ENCODE peak calls at places on chromosomes 16 and 17, in eight cellular contexts. P is DND-41; J is mesendoderm; O is left ventricle myocardium inferior; H is fibroblast of the aortic adventitia; D is psoas muscle; R is mammary epithelial cell; S is CD8-positive, alpha-beta memory T cell. X is an unnamed sample.

GRCh38 chr17:79540306-79540705 is 70.5 kb downstream of the RBFOX3 start:
- DNase-seq in P (no peak), J (no peak), O (no peak), H (no peak), D (peak), R (no peak), S (no peak), X (no peak)

GRCh38 chr16:54945063-54945462 is 14.4 kb downstream of the IRX5 start:
- DNase-seq in P (no peak), J (no peak), O (no peak), H (no peak), D (no peak), R (no peak), S (no peak), X (no peak)

GRCh38 chr16:21023509-21024202 is 123.1 kb downstream of the LYRM1 start:
- DNase-seq in P (no peak), J (peak), O (peak), H (peak), D (no peak), R (no peak), S (no peak), X (no peak)

GRCh38 chr17:28173071-28173561 is 130.6 kb downstream of the NLK start:
- DNase-seq in P (no peak), J (peak), O (no peak), H (peak), D (no peak), R (no peak), S (no peak), X (peak)

GRCh38 chr16:3149630-3150345 is 15.0 kb downstream of the ZNF213 start:
- DNase-seq in P (no peak), J (peak), O (peak), H (peak), D (peak), R (no peak), S (no peak), X (no peak)

GRCh38 chr17:410674-411401 is 58.2 kb upstream of the RPH3AL start:
- DNase-seq in P (peak), J (peak), O (no peak), H (peak), D (no peak), R (no peak), S (peak), X (peak)

GRCh38 chr17:58414596-58414997 is 2.7 kb downstream of the RNF43 start:
- DNase-seq in P (no peak), J (no peak), O (no peak), H (no peak), D (no peak), R (peak), S (no peak), X (no peak)

GRCh38 chr17:19897901-19898300 is 30.2 kb upstream of the ULK2 start:
- DNase-seq in P (no peak), J (peak), O (no peak), H (peak), D (no peak), R (peak), S (no peak), X (no peak)

GRCh38 chr17:60328679-60329078 is 63.3 kb downstream of the USP32 start:
- DNase-seq in P (no peak), J (no peak), O (no peak), H (no peak), D (no peak), R (no peak), S (no peak), X (no peak)

GRCh38 chr16:13959626-13960025 is 39.7 kb downstream of the ERCC4 start:
- DNase-seq in P (no peak), J (no peak), O (no peak), H (no peak), D (no peak), R (no peak), S (no peak), X (no peak)

GRCh38 chr17:45222273-45222993 is 748 bp downstream of the FMNL1 start:
- DNase-seq in P (peak), J (peak), O (no peak), H (no peak), D (no peak), R (no peak), S (no peak), X (peak)

GRCh38 chr17:7043544-7044268 is at the start of gene SLC16A11:
- DNase-seq in P (no peak), J (no peak), O (peak), H (peak), D (peak), R (no peak), S (no peak), X (no peak)

GRCh38 chr17:61410100-61410551 is 10.5 kb downstream of the TBX2 start:
- DNase-seq in P (no peak), J (no peak), O (no peak), H (no peak), D (peak), R (no peak), S (no peak), X (no peak)

GRCh38 chr17:57707892-57708291 is 37.2 kb downstream of the CCDC182 start:
- DNase-seq in P (no peak), J (peak), O (no peak), H (no peak), D (peak), R (no peak), S (no peak), X (no peak)

GRCh38 chr17:79338142-79338541 is 263.5 kb downstream of the ENGASE start:
- DNase-seq in P (peak), J (peak), O (no peak), H (no peak), D (no peak), R (peak), S (no peak), X (no peak)

GRCh38 chr16:11835309-11835708 is 16.0 kb downstream of the RSL1D1 start:
- DNase-seq in P (no peak), J (no peak), O (no peak), H (no peak), D (no peak), R (no peak), S (no peak), X (no peak)

GRCh38 chr16:3182608-3183444 is 5.2 kb upstream of the OR1F1 start:
- DNase-seq in P (no peak), J (peak), O (no peak), H (peak), D (no peak), R (peak), S (no peak), X (no peak)

GRCh38 chr16:12089492-12090161 is 113.1 kb downstream of the SNX29 start:
- DNase-seq in P (no peak), J (peak), O (peak), H (peak), D (no peak), R (no peak), S (no peak), X (no peak)

GRCh38 chr16:67226295-67226803 is 581 bp upstream of the TMEM208 start:
- DNase-seq in P (no peak), J (no peak), O (no peak), H (no peak), D (no peak), R (no peak), S (no peak), X (no peak)

GRCh38 chr16:67156146-67156844 is 3.4 kb downstream of the TRADD start:
- DNase-seq in P (no peak), J (no peak), O (no peak), H (no peak), D (no peak), R (no peak), S (no peak), X (no peak)

GRCh38 chr17:71500761-71501555 is 619.9 kb upstream of the SOX9 start:
- DNase-seq in P (no peak), J (no peak), O (no peak), H (peak), D (no peak), R (peak), S (no peak), X (no peak)

GRCh38 chr17:71501716-71502115 is 619.1 kb upstream of the SOX9 start:
- DNase-seq in P (no peak), J (no peak), O (no peak), H (no peak), D (no peak), R (no peak), S (no peak), X (no peak)

GRCh38 chr17:71503710-71504471 is 616.9 kb upstream of the SOX9 start:
- DNase-seq in P (no peak), J (peak), O (no peak), H (no peak), D (no peak), R (no peak), S (no peak), X (no peak)

GRCh38 chr17:71505200-71505599 is 615.6 kb upstream of the SOX9 start:
- DNase-seq in P (no peak), J (peak), O (no peak), H (no peak), D (no peak), R (peak), S (no peak), X (no peak)

GRCh38 chr17:71502443-71502842 is 618.4 kb upstream of the SOX9 start:
- DNase-seq in P (no peak), J (no peak), O (no peak), H (no peak), D (no peak), R (no peak), S (no peak), X (no peak)
- H3K4me3 ChIP-seq in P (no peak), J (no peak), O (no peak), H (no peak), D (no peak), R (no peak), S (no peak), X (no peak)

GRCh38 chr17:49975531-49975930 is 6.5 kb downstream of the DLX4 start:
- DNase-seq in P (no peak), J (peak), O (no peak), H (no peak), D (no peak), R (no peak), S (no peak), X (no peak)
- H3K4me3 ChIP-seq in P (no peak), J (no peak), O (no peak), H (no peak), D (no peak), R (no peak), S (no peak), X (no peak)

DNA sequence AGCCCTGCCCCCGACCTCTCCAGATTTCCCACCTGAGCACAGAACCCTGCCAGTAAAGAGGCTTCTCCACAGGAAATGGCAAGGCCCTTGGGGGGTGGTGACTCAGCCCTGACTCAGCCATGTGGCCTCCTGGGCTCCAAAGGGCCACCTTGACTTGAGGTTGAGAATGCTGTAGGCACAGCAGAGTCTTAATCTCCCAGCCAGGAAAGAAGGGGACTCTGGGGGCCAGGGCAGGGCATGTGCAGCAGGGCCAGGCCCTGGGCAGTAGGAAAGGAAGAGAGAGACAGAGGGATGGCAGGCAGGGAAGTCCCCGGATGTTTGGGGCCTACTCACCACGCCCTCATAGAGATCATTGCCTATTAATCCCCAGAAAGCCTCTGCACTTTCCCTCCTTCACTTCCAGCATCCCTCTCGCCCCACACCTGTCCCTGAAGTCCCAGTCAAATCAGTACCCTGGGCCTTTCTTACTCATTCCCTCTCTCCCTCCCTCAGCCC is 4.8 kb upstream of the ITGA3 start:
- DNase-seq in P (peak), J (peak), O (no peak), H (no peak), D (peak), R (peak), S (no peak), X (peak)
- H3K4me3 ChIP-seq in P (no peak), J (no peak), O (no peak), H (no peak), D (no peak), R (no peak), S (no peak), X (no peak)

GRCh38 chr16:85334718-85335583 is 222.7 kb upstream of the CIBAR2 start:
- DNase-seq in P (no peak), J (peak), O (no peak), H (no peak), D (no peak), R (no peak), S (no peak), X (no peak)
- H3K4me3 ChIP-seq in P (no peak), J (no peak), O (no peak), H (no peak), D (no peak), R (no peak), S (peak), X (no peak)

DNA sequence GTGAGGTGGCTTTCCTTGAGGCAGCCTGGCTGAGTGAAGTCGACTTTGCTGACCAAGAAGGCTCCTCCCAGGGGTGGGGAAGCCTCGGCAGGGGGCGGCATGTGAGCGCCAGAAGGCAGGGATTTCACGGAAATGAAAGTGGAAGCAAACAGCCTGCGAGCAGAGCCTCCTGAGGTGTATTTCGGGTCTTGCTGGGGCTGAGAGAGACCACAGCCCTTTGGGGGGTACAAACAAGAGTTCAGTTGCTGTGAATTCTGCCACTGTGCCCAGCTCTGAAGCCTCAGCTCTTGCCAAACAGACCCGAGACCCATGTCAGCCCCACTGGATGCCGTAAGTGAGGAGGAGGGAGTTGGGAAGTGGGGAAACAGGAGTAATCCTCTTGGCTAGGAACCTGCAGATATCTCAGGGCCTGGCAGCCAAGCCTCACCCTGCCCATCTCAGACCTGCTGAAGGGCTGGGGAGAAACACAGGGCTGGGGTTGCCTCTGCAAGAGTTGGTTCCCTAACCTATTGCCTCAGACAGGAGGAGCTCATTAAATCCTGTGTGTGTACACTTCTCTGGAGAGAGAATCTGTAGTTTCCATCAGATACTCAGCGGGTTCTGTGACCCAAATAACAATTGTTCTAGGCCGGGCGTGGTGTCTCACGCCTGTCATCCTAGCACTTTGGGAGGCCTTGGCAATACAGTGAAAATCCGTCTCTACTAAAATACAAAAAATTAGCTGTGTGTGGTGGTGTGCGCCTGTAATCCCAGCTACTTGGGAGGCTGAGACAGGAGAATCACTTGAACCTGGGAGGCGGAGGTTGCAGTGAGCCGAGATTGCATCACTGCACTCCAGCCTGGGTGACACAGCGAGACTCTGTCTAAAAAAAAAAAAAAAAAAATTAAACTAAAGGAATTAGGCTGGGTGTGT is at the start of gene IFI35:
- DNase-seq in P (peak), J (peak), O (peak), H (peak), D (peak), R (peak), S (peak), X (peak)
- H3K4me3 ChIP-seq in P (peak), J (peak), O (peak), H (peak), D (peak), R (peak), S (peak), X (peak)

DNA sequence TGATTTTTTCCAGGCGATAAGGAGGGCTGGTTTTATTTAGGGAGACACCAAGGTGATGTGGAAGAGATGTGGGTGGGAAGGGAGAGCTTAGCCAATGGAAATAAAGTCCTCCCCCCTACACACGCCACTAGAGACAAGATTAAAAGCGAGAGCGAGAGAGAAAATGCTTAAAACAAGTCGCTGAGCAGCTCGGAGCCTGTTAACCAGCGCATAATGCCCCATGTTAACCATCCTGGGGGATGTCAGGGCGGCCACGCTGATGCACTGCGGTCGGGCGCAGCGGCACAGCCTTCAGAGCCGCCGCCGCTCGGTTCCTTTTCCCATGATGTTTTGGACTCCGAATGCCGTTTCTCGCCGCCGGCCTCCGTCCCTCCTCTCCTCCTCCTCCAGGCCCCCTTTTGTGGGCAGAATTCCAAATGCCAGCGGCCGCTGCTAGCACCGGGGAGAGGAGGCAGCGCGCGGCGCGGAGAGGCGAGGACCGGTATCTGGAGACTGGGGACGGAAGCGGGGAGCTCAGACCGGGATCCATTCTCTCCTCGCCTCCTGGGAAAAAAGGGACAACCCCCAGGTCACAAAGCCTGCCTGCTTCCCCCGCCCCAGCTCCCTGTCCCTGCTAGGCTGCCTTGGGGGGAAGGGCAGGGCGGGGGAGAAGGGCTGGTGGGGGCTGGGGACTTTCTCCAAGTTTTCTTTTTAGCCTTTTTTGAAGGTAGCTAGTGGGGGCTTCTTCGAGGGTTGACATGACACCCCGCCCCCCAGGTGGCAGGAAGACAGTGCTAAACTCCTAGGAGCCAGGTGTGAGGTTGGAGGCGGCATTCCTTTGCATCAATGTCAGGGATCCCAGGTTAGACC is 98.1 kb upstream of the CCL2 start:
- DNase-seq in P (no peak), J (no peak), O (no peak), H (no peak), D (no peak), R (no peak), S (no peak), X (no peak)
- H3K4me3 ChIP-seq in P (no peak), J (peak), O (peak), H (no peak), D (no peak), R (no peak), S (no peak), X (no peak)

X was measured in Jurkat, Clone E6-1.